ENCODE peak calls at places on chromosomes 16 and 17, in eight cellular contexts. One of them, this sample, is unnamed.

GRCh38 chr16:84513111-84514065 is 8.9 kb upstream of the MEAK7 start:
- DNase-seq in astrocyte of the hippocampus: peak
- DNase-seq in lung: no peak
- DNase-seq in EH: peak
- DNase-seq in RCC 7860: no peak
- DNase-seq in T-helper 2 cell: no peak
- DNase-seq in activated T-helper 1 cell treated with anti-CD3 and anti-CD28 coated beads, Interleukin-2, amount 50 U/mL, for 16 hours: no peak
- DNase-seq in stomach: no peak
- DNase-seq in this sample: no peak

GRCh38 chr17:17693253-17693954 is 12.1 kb downstream of the RAI1 start:
- DNase-seq in astrocyte of the hippocampus: peak
- DNase-seq in stomach: peak
- DNase-seq in T-helper 2 cell: no peak
- DNase-seq in lung: peak
- DNase-seq in activated T-helper 1 cell treated with anti-CD3 and anti-CD28 coated beads, Interleukin-2, amount 50 U/mL, for 16 hours: no peak
- DNase-seq in EH: peak
- DNase-seq in RCC 7860: peak
- DNase-seq in this sample: no peak

GRCh38 chr16:74738816-74739215 is 35.8 kb downstream of the FA2H start:
- DNase-seq in astrocyte of the hippocampus: no peak
- DNase-seq in lung: no peak
- DNase-seq in T-helper 2 cell: no peak
- DNase-seq in RCC 7860: no peak
- DNase-seq in stomach: no peak
- DNase-seq in activated T-helper 1 cell treated with anti-CD3 and anti-CD28 coated beads, Interleukin-2, amount 50 U/mL, for 16 hours: no peak
- DNase-seq in EH: no peak
- DNase-seq in this sample: no peak

GRCh38 chr16:66881014-66881417 is 701 bp downstream of the PDP2 start:
- DNase-seq in stomach: no peak
- DNase-seq in T-helper 2 cell: no peak
- DNase-seq in astrocyte of the hippocampus: no peak
- DNase-seq in RCC 7860: no peak
- DNase-seq in lung: no peak
- DNase-seq in activated T-helper 1 cell treated with anti-CD3 and anti-CD28 coated beads, Interleukin-2, amount 50 U/mL, for 16 hours: no peak
- DNase-seq in EH: peak
- DNase-seq in this sample: no peak

GRCh38 chr17:4318186-4318585 is 48.3 kb downstream of the UBE2G1 start:
- DNase-seq in RCC 7860: no peak
- DNase-seq in T-helper 2 cell: no peak
- DNase-seq in stomach: no peak
- DNase-seq in lung: no peak
- DNase-seq in activated T-helper 1 cell treated with anti-CD3 and anti-CD28 coated beads, Interleukin-2, amount 50 U/mL, for 16 hours: no peak
- DNase-seq in EH: no peak
- DNase-seq in astrocyte of the hippocampus: no peak
- DNase-seq in this sample: no peak

GRCh38 chr17:42272576-42272975 is 3.6 kb downstream of the STAT5B start:
- DNase-seq in stomach: no peak
- DNase-seq in lung: no peak
- DNase-seq in EH: no peak
- DNase-seq in astrocyte of the hippocampus: no peak
- DNase-seq in RCC 7860: no peak
- DNase-seq in T-helper 2 cell: peak
- DNase-seq in activated T-helper 1 cell treated with anti-CD3 and anti-CD28 coated beads, Interleukin-2, amount 50 U/mL, for 16 hours: no peak
- DNase-seq in this sample: no peak

GRCh38 chr17:8117980-8118768 is at the start of gene ALOXE3:
- DNase-seq in activated T-helper 1 cell treated with anti-CD3 and anti-CD28 coated beads, Interleukin-2, amount 50 U/mL, for 16 hours: no peak
- DNase-seq in EH: peak
- DNase-seq in lung: no peak
- DNase-seq in stomach: peak
- DNase-seq in T-helper 2 cell: no peak
- DNase-seq in RCC 7860: peak
- DNase-seq in astrocyte of the hippocampus: peak
- DNase-seq in this sample: peak

GRCh38 chr16:27407158-27407557 is 5.2 kb downstream of the IL21R start:
- DNase-seq in stomach: no peak
- DNase-seq in T-helper 2 cell: peak
- DNase-seq in activated T-helper 1 cell treated with anti-CD3 and anti-CD28 coated beads, Interleukin-2, amount 50 U/mL, for 16 hours: no peak
- DNase-seq in EH: no peak
- DNase-seq in astrocyte of the hippocampus: no peak
- DNase-seq in lung: no peak
- DNase-seq in RCC 7860: no peak
- DNase-seq in this sample: no peak

GRCh38 chr16:23843143-23843542 is 7.4 kb downstream of the PRKCB start:
- DNase-seq in astrocyte of the hippocampus: no peak
- DNase-seq in stomach: no peak
- DNase-seq in T-helper 2 cell: no peak
- DNase-seq in activated T-helper 1 cell treated with anti-CD3 and anti-CD28 coated beads, Interleukin-2, amount 50 U/mL, for 16 hours: no peak
- DNase-seq in EH: no peak
- DNase-seq in lung: no peak
- DNase-seq in RCC 7860: no peak
- DNase-seq in this sample: no peak

GRCh38 chr17:7834554-7834890 is 505 bp downstream of the KDM6B start:
- DNase-seq in EH: no peak
- DNase-seq in activated T-helper 1 cell treated with anti-CD3 and anti-CD28 coated beads, Interleukin-2, amount 50 U/mL, for 16 hours: no peak
- DNase-seq in stomach: peak
- DNase-seq in astrocyte of the hippocampus: no peak
- DNase-seq in lung: peak
- DNase-seq in RCC 7860: no peak
- DNase-seq in T-helper 2 cell: peak
- DNase-seq in this sample: no peak

GRCh38 chr16:85523602-85524364 is 89.3 kb upstream of the GSE1 start:
- DNase-seq in T-helper 2 cell: no peak
- DNase-seq in astrocyte of the hippocampus: peak
- DNase-seq in EH: peak
- DNase-seq in lung: peak
- DNase-seq in stomach: peak
- DNase-seq in RCC 7860: peak
- DNase-seq in activated T-helper 1 cell treated with anti-CD3 and anti-CD28 coated beads, Interleukin-2, amount 50 U/mL, for 16 hours: no peak
- DNase-seq in this sample: no peak

GRCh38 chr17:33284022-33284421 is 9.1 kb downstream of the ASIC2 start:
- DNase-seq in astrocyte of the hippocampus: peak
- DNase-seq in lung: no peak
- DNase-seq in EH: peak
- DNase-seq in stomach: peak
- DNase-seq in RCC 7860: peak
- DNase-seq in activated T-helper 1 cell treated with anti-CD3 and anti-CD28 coated beads, Interleukin-2, amount 50 U/mL, for 16 hours: no peak
- DNase-seq in T-helper 2 cell: no peak
- DNase-seq in this sample: no peak

GRCh38 chr17:82281502-82282238 is 8.2 kb upstream of the CSNK1D start:
- DNase-seq in RCC 7860: peak
- DNase-seq in T-helper 2 cell: no peak
- DNase-seq in lung: peak
- DNase-seq in EH: peak
- DNase-seq in stomach: peak
- DNase-seq in activated T-helper 1 cell treated with anti-CD3 and anti-CD28 coated beads, Interleukin-2, amount 50 U/mL, for 16 hours: peak
- DNase-seq in astrocyte of the hippocampus: peak
- DNase-seq in this sample: no peak

GRCh38 chr17:9929873-9930272 is 24.8 kb upstream of the RCVRN start:
- DNase-seq in activated T-helper 1 cell treated with anti-CD3 and anti-CD28 coated beads, Interleukin-2, amount 50 U/mL, for 16 hours: no peak
- DNase-seq in T-helper 2 cell: no peak
- DNase-seq in astrocyte of the hippocampus: no peak
- DNase-seq in stomach: no peak
- DNase-seq in lung: no peak
- DNase-seq in RCC 7860: no peak
- DNase-seq in EH: no peak
- DNase-seq in this sample: no peak

GRCh38 chr17:17189559-17189958 is 16.6 kb downstream of the PLD6 start:
- DNase-seq in astrocyte of the hippocampus: no peak
- DNase-seq in T-helper 2 cell: no peak
- DNase-seq in lung: no peak
- DNase-seq in activated T-helper 1 cell treated with anti-CD3 and anti-CD28 coated beads, Interleukin-2, amount 50 U/mL, for 16 hours: no peak
- DNase-seq in stomach: no peak
- DNase-seq in RCC 7860: no peak
- DNase-seq in EH: no peak
- DNase-seq in this sample: no peak

GRCh38 chr16:4077083-4077714 is 39.0 kb downstream of the ADCY9 start:
- DNase-seq in EH: no peak
- DNase-seq in activated T-helper 1 cell treated with anti-CD3 and anti-CD28 coated beads, Interleukin-2, amount 50 U/mL, for 16 hours: no peak
- DNase-seq in stomach: no peak
- DNase-seq in RCC 7860: no peak
- DNase-seq in T-helper 2 cell: no peak
- DNase-seq in astrocyte of the hippocampus: no peak
- DNase-seq in lung: no peak
- DNase-seq in this sample: no peak

GRCh38 chr16:78244131-78244899 is 144.9 kb downstream of the WWOX start:
- DNase-seq in EH: no peak
- DNase-seq in T-helper 2 cell: no peak
- DNase-seq in stomach: peak
- DNase-seq in lung: no peak
- DNase-seq in astrocyte of the hippocampus: peak
- DNase-seq in activated T-helper 1 cell treated with anti-CD3 and anti-CD28 coated beads, Interleukin-2, amount 50 U/mL, for 16 hours: no peak
- DNase-seq in RCC 7860: no peak
- DNase-seq in this sample: no peak

GRCh38 chr16:2597560-2597902 is 59.7 kb downstream of the PDPK1 start:
- DNase-seq in lung: no peak
- DNase-seq in T-helper 2 cell: no peak
- DNase-seq in RCC 7860: no peak
- DNase-seq in activated T-helper 1 cell treated with anti-CD3 and anti-CD28 coated beads, Interleukin-2, amount 50 U/mL, for 16 hours: no peak
- DNase-seq in astrocyte of the hippocampus: no peak
- DNase-seq in EH: no peak
- DNase-seq in stomach: no peak
- DNase-seq in this sample: peak

GRCh38 chr16:29663829-29664132 is 734 bp downstream of the SPN start:
- DNase-seq in stomach: no peak
- DNase-seq in RCC 7860: no peak
- DNase-seq in activated T-helper 1 cell treated with anti-CD3 and anti-CD28 coated beads, Interleukin-2, amount 50 U/mL, for 16 hours: no peak
- DNase-seq in EH: no peak
- DNase-seq in astrocyte of the hippocampus: no peak
- DNase-seq in T-helper 2 cell: peak
- DNase-seq in lung: no peak
- DNase-seq in this sample: no peak

GRCh38 chr16:75238132-75238852 is 13.1 kb downstream of the BCAR1 start:
- DNase-seq in astrocyte of the hippocampus: peak
- DNase-seq in lung: no peak
- DNase-seq in activated T-helper 1 cell treated with anti-CD3 and anti-CD28 coated beads, Interleukin-2, amount 50 U/mL, for 16 hours: no peak
- DNase-seq in RCC 7860: no peak
- DNase-seq in stomach: peak
- DNase-seq in EH: peak
- DNase-seq in T-helper 2 cell: no peak
- DNase-seq in this sample: no peak

GRCh38 chr16:2465653-2466415 is 5.3 kb upstream of the NTN3 start:
- DNase-seq in RCC 7860: no peak
- DNase-seq in EH: no peak
- DNase-seq in activated T-helper 1 cell treated with anti-CD3 and anti-CD28 coated beads, Interleukin-2, amount 50 U/mL, for 16 hours: no peak
- DNase-seq in T-helper 2 cell: no peak
- DNase-seq in lung: no peak
- DNase-seq in stomach: no peak
- DNase-seq in astrocyte of the hippocampus: no peak
- DNase-seq in this sample: no peak

GRCh38 chr17:65131946-65132345 is 5.2 kb upstream of the RGS9 start:
- DNase-seq in T-helper 2 cell: no peak
- DNase-seq in RCC 7860: peak
- DNase-seq in activated T-helper 1 cell treated with anti-CD3 and anti-CD28 coated beads, Interleukin-2, amount 50 U/mL, for 16 hours: no peak
- DNase-seq in lung: no peak
- DNase-seq in stomach: no peak
- DNase-seq in astrocyte of the hippocampus: no peak
- DNase-seq in EH: peak
- DNase-seq in this sample: no peak

GRCh38 chr16:77675464-77676324 is 46.6 kb upstream of the NUDT7 start:
- DNase-seq in lung: peak
- DNase-seq in astrocyte of the hippocampus: peak
- DNase-seq in stomach: peak
- DNase-seq in activated T-helper 1 cell treated with anti-CD3 and anti-CD28 coated beads, Interleukin-2, amount 50 U/mL, for 16 hours: peak
- DNase-seq in RCC 7860: peak
- DNase-seq in T-helper 2 cell: peak
- DNase-seq in EH: peak
- DNase-seq in this sample: peak

GRCh38 chr17:80116276-80116922 is 15.0 kb downstream of the GAA start:
- DNase-seq in EH: peak
- DNase-seq in activated T-helper 1 cell treated with anti-CD3 and anti-CD28 coated beads, Interleukin-2, amount 50 U/mL, for 16 hours: no peak
- DNase-seq in stomach: no peak
- DNase-seq in RCC 7860: no peak
- DNase-seq in astrocyte of the hippocampus: no peak
- DNase-seq in lung: no peak
- DNase-seq in T-helper 2 cell: no peak
- DNase-seq in this sample: no peak

GRCh38 chr17:37519241-37519985 is 29.7 kb downstream of the DUSP14 start:
- DNase-seq in activated T-helper 1 cell treated with anti-CD3 and anti-CD28 coated beads, Interleukin-2, amount 50 U/mL, for 16 hours: no peak
- DNase-seq in lung: no peak
- DNase-seq in EH: peak
- DNase-seq in T-helper 2 cell: no peak
- DNase-seq in RCC 7860: no peak
- DNase-seq in stomach: no peak
- DNase-seq in astrocyte of the hippocampus: peak
- DNase-seq in this sample: no peak

GRCh38 chr17:77772461-77772897 is 186.0 kb upstream of the TNRC6C start:
- DNase-seq in lung: peak
- DNase-seq in activated T-helper 1 cell treated with anti-CD3 and anti-CD28 coated beads, Interleukin-2, amount 50 U/mL, for 16 hours: peak
- DNase-seq in astrocyte of the hippocampus: peak
- DNase-seq in RCC 7860: no peak
- DNase-seq in stomach: peak
- DNase-seq in T-helper 2 cell: peak
- DNase-seq in EH: peak
- DNase-seq in this sample: peak

GRCh38 chr17:79406316-79406715 is 204.5 kb downstream of the RBFOX3 start:
- DNase-seq in activated T-helper 1 cell treated with anti-CD3 and anti-CD28 coated beads, Interleukin-2, amount 50 U/mL, for 16 hours: no peak
- DNase-seq in astrocyte of the hippocampus: no peak
- DNase-seq in EH: no peak
- DNase-seq in stomach: no peak
- DNase-seq in lung: no peak
- DNase-seq in T-helper 2 cell: no peak
- DNase-seq in RCC 7860: no peak
- DNase-seq in this sample: no peak

GRCh38 chr16:80300876-80301275 is 239.9 kb upstream of the DYNLRB2 start:
- DNase-seq in astrocyte of the hippocampus: peak
- DNase-seq in RCC 7860: peak
- DNase-seq in T-helper 2 cell: no peak
- DNase-seq in EH: peak
- DNase-seq in stomach: no peak
- DNase-seq in lung: no peak
- DNase-seq in activated T-helper 1 cell treated with anti-CD3 and anti-CD28 coated beads, Interleukin-2, amount 50 U/mL, for 16 hours: no peak
- DNase-seq in this sample: no peak

GRCh38 chr16:35506898-35507194 is 2047.4 kb downstream of the TP53TG3F start:
- DNase-seq in T-helper 2 cell: no peak
- DNase-seq in activated T-helper 1 cell treated with anti-CD3 and anti-CD28 coated beads, Interleukin-2, amount 50 U/mL, for 16 hours: no peak
- DNase-seq in astrocyte of the hippocampus: no peak
- DNase-seq in stomach: no peak
- DNase-seq in EH: no peak
- DNase-seq in lung: no peak
- DNase-seq in RCC 7860: no peak
- DNase-seq in this sample: no peak

GRCh38 chr16:88329726-88330700 is 52.7 kb upstream of the ZNF469 start:
- DNase-seq in RCC 7860: no peak
- DNase-seq in lung: no peak
- DNase-seq in T-helper 2 cell: no peak
- DNase-seq in stomach: no peak
- DNase-seq in EH: peak
- DNase-seq in astrocyte of the hippocampus: peak
- DNase-seq in activated T-helper 1 cell treated with anti-CD3 and anti-CD28 coated beads, Interleukin-2, amount 50 U/mL, for 16 hours: no peak
- DNase-seq in this sample: no peak

GRCh38 chr17:82449136-82449882 is 1.2 kb downstream of the CYBC1 start:
- DNase-seq in T-helper 2 cell: peak
- DNase-seq in RCC 7860: no peak
- DNase-seq in activated T-helper 1 cell treated with anti-CD3 and anti-CD28 coated beads, Interleukin-2, amount 50 U/mL, for 16 hours: peak
- DNase-seq in EH: no peak
- DNase-seq in stomach: peak
- DNase-seq in lung: no peak
- DNase-seq in astrocyte of the hippocampus: no peak
- DNase-seq in this sample: no peak

GRCh38 chr16:19884611-19885455 is at the start of gene GPRC5B:
- DNase-seq in lung: no peak
- DNase-seq in T-helper 2 cell: peak
- DNase-seq in EH: peak
- DNase-seq in activated T-helper 1 cell treated with anti-CD3 and anti-CD28 coated beads, Interleukin-2, amount 50 U/mL, for 16 hours: peak
- DNase-seq in RCC 7860: no peak
- DNase-seq in astrocyte of the hippocampus: peak
- DNase-seq in stomach: peak
- DNase-seq in this sample: peak

GRCh38 chr17:73801455-73802100 is 157.3 kb upstream of the SDK2 start:
- DNase-seq in RCC 7860: no peak
- DNase-seq in activated T-helper 1 cell treated with anti-CD3 and anti-CD28 coated beads, Interleukin-2, amount 50 U/mL, for 16 hours: no peak
- DNase-seq in stomach: no peak
- DNase-seq in lung: no peak
- DNase-seq in astrocyte of the hippocampus: no peak
- DNase-seq in T-helper 2 cell: no peak
- DNase-seq in EH: no peak
- DNase-seq in this sample: peak

GRCh38 chr17:81271226-81271625 is 23.9 kb downstream of the SLC38A10 start:
- DNase-seq in stomach: no peak
- DNase-seq in lung: no peak
- DNase-seq in T-helper 2 cell: no peak
- DNase-seq in activated T-helper 1 cell treated with anti-CD3 and anti-CD28 coated beads, Interleukin-2, amount 50 U/mL, for 16 hours: no peak
- DNase-seq in astrocyte of the hippocampus: no peak
- DNase-seq in EH: no peak
- DNase-seq in RCC 7860: no peak
- DNase-seq in this sample: no peak

This sample was measured in lower leg skin.